ENCODE peak calls at places on chromosomes 7 and 10, in seven cellular contexts. One of them, this sample, is unnamed.

GRCh38 chr10:6124666-6125065 is 35.8 kb downstream of the RBM17 start:
- DNase-seq in HepG2: no peak
- DNase-seq in stomach: no peak
- DNase-seq in upper lobe of left lung: peak; percentile 57
- DNase-seq in NB4: no peak
- DNase-seq in heart left ventricle: peak; percentile 77
- DNase-seq in adrenal gland: no peak
- DNase-seq in this sample: peak; percentile 12

GRCh38 chr10:52440612-52441285 is 126.7 kb downstream of the DKK1 start:
- DNase-seq in HepG2: no peak
- DNase-seq in stomach: no peak
- DNase-seq in upper lobe of left lung: no peak
- DNase-seq in NB4: no peak
- DNase-seq in heart left ventricle: no peak
- DNase-seq in adrenal gland: no peak
- DNase-seq in this sample: no peak

GRCh38 chr7:71566991-71567390 is 435.0 kb downstream of the GALNT17 start:
- DNase-seq in HepG2: no peak
- DNase-seq in stomach: no peak
- DNase-seq in upper lobe of left lung: no peak
- DNase-seq in NB4: no peak
- DNase-seq in heart left ventricle: no peak
- DNase-seq in adrenal gland: no peak
- DNase-seq in this sample: no peak

GRCh38 chr7:138125598-138126111 is 49.4 kb downstream of the AKR1D1 start:
- DNase-seq in HepG2: no peak
- DNase-seq in stomach: no peak
- DNase-seq in upper lobe of left lung: no peak
- DNase-seq in NB4: peak; percentile 49
- DNase-seq in heart left ventricle: no peak
- DNase-seq in adrenal gland: no peak
- DNase-seq in this sample: no peak

GRCh38 chr10:3825244-3825643 is 40.2 kb upstream of the KLF6 start:
- DNase-seq in HepG2: peak; percentile 77
- DNase-seq in stomach: no peak
- DNase-seq in upper lobe of left lung: no peak
- DNase-seq in NB4: no peak
- DNase-seq in heart left ventricle: no peak
- DNase-seq in adrenal gland: no peak
- DNase-seq in this sample: peak; percentile 35

GRCh38 chr10:99467236-99467999 is 37.0 kb upstream of the GOT1 start:
- DNase-seq in HepG2: no peak
- DNase-seq in stomach: no peak
- DNase-seq in upper lobe of left lung: no peak
- DNase-seq in NB4: no peak
- DNase-seq in heart left ventricle: no peak
- DNase-seq in adrenal gland: no peak
- DNase-seq in this sample: no peak

GRCh38 chr10:8726087-8726486 is 671.6 kb downstream of the GATA3 start:
- DNase-seq in HepG2: no peak
- DNase-seq in stomach: no peak
- DNase-seq in upper lobe of left lung: no peak
- DNase-seq in NB4: no peak
- DNase-seq in heart left ventricle: no peak
- DNase-seq in adrenal gland: no peak
- DNase-seq in this sample: no peak

GRCh38 chr7:44112231-44112996 is 8.3 kb downstream of the AEBP1 start:
- DNase-seq in HepG2: no peak
- DNase-seq in stomach: no peak
- DNase-seq in upper lobe of left lung: no peak
- DNase-seq in NB4: no peak
- DNase-seq in heart left ventricle: no peak
- DNase-seq in adrenal gland: no peak
- DNase-seq in this sample: no peak

DNA sequence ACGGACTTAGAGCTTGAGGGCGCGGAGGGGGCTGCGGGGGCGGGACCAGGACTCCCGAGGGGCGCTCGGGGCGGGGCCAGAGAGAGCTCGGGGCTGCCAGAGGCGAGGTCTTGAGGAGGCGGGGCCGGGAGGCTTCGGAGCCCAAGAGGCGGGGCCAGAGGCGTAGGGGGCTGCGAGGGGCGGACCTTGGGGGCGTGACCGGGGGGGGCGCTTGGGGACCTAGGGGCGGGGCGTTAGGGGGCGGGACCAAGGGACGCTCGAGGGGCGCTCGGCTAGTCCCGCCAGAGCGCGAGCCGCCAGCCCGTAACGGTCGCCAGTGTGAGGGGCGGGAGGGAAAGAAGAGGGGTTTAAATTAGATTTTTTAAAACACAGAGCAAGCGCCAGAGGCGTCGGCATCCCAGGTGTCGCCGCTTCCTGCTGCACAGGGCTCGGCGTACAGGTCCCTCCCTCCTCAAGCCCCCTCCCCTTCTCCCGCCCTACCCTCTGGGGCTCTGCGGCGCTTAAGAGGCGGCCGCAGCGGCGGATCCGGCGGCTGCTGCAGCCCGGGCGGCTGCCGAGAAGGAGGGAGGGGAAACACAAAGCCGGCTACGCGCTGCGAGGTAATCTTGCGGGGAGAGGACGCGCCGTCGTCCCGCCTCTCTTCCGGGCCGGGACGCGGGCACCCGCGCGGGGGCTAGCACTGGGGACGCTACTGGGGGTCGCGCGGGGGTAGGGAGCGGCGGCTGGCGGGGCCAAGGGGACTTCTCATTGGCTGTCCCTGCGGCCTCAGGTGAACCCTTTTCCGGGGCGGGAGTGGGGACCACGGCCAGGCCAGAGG is at the start of gene ADD3:
- DNase-seq in HepG2: peak; percentile 92
- DNase-seq in stomach: peak; percentile 93
- DNase-seq in upper lobe of left lung: peak; percentile 96
- DNase-seq in NB4: peak; percentile 97
- DNase-seq in heart left ventricle: peak; percentile 99
- DNase-seq in adrenal gland: peak; percentile 90
- DNase-seq in this sample: peak; percentile 95
- TF ChIP-seq POLR2A in HepG2: peak; percentile 74
- TF ChIP-seq POLR2A in stomach: no peak
- TF ChIP-seq POLR2A in upper lobe of left lung: no peak
- TF ChIP-seq POLR2A in NB4: peak; percentile 68
- TF ChIP-seq POLR2A in heart left ventricle: no peak
- TF ChIP-seq POLR2A in adrenal gland: peak; percentile 64
- TF ChIP-seq POLR2A in this sample: peak; percentile 31

GRCh38 chr7:112937651-112938390 is 147.6 kb upstream of the TMEM168 start:
- DNase-seq in HepG2: no peak
- DNase-seq in stomach: no peak
- DNase-seq in upper lobe of left lung: no peak
- DNase-seq in NB4: no peak
- DNase-seq in heart left ventricle: no peak
- DNase-seq in adrenal gland: no peak
- DNase-seq in this sample: peak; percentile 15

GRCh38 chr7:112938895-112939588 is 147.6 kb downstream of the GPR85 start:
- DNase-seq in HepG2: peak; percentile 5
- DNase-seq in stomach: no peak
- DNase-seq in upper lobe of left lung: peak; percentile 31
- DNase-seq in NB4: no peak
- DNase-seq in heart left ventricle: peak; percentile 36
- DNase-seq in adrenal gland: peak; percentile 26
- DNase-seq in this sample: peak; percentile 69

GRCh38 chr7:112940314-112940732 is 146.3 kb downstream of the GPR85 start:
- DNase-seq in HepG2: no peak
- DNase-seq in stomach: no peak
- DNase-seq in upper lobe of left lung: no peak
- DNase-seq in NB4: no peak
- DNase-seq in heart left ventricle: no peak
- DNase-seq in adrenal gland: no peak
- DNase-seq in this sample: no peak

GRCh38 chr7:112942981-112943380 is 143.6 kb downstream of the GPR85 start:
- DNase-seq in HepG2: no peak
- DNase-seq in stomach: no peak
- DNase-seq in upper lobe of left lung: no peak
- DNase-seq in NB4: no peak
- DNase-seq in heart left ventricle: no peak
- DNase-seq in adrenal gland: no peak
- DNase-seq in this sample: no peak

GRCh38 chr7:112939589-112940313 is 146.9 kb downstream of the GPR85 start:
- DNase-seq in HepG2: peak; percentile 98
- DNase-seq in stomach: peak; percentile 98
- DNase-seq in upper lobe of left lung: peak; percentile 99
- DNase-seq in NB4: peak; percentile 100
- DNase-seq in heart left ventricle: peak; percentile 99
- DNase-seq in adrenal gland: peak; percentile 100
- DNase-seq in this sample: peak; percentile 99
- TF ChIP-seq POLR2A in HepG2: peak; percentile 65
- TF ChIP-seq POLR2A in stomach: no peak
- TF ChIP-seq POLR2A in upper lobe of left lung: no peak
- TF ChIP-seq POLR2A in NB4: peak; percentile 65
- TF ChIP-seq POLR2A in heart left ventricle: no peak
- TF ChIP-seq POLR2A in adrenal gland: peak; percentile 58
- TF ChIP-seq POLR2A in this sample: peak; percentile 83

GRCh38 chr10:116850058-116850611 is 836 bp downstream of the ENO4 start:
- DNase-seq in HepG2: no peak
- DNase-seq in stomach: no peak
- DNase-seq in upper lobe of left lung: no peak
- DNase-seq in NB4: no peak
- DNase-seq in heart left ventricle: no peak
- DNase-seq in adrenal gland: no peak
- DNase-seq in this sample: no peak

GRCh38 chr10:116848912-116849270 is 408 bp upstream of the ENO4 start:
- DNase-seq in HepG2: no peak
- DNase-seq in stomach: no peak
- DNase-seq in upper lobe of left lung: no peak
- DNase-seq in NB4: no peak
- DNase-seq in heart left ventricle: no peak
- DNase-seq in adrenal gland: no peak
- DNase-seq in this sample: no peak

GRCh38 chr10:116852246-116852645 is 2.9 kb downstream of the ENO4 start:
- DNase-seq in HepG2: no peak
- DNase-seq in stomach: no peak
- DNase-seq in upper lobe of left lung: no peak
- DNase-seq in NB4: no peak
- DNase-seq in heart left ventricle: no peak
- DNase-seq in adrenal gland: no peak
- DNase-seq in this sample: no peak

GRCh38 chr10:116848032-116848911 is 1.0 kb upstream of the ENO4 start:
- DNase-seq in HepG2: no peak
- DNase-seq in stomach: no peak
- DNase-seq in upper lobe of left lung: no peak
- DNase-seq in NB4: peak; percentile 9
- DNase-seq in heart left ventricle: no peak
- DNase-seq in adrenal gland: no peak
- DNase-seq in this sample: no peak

DNA sequence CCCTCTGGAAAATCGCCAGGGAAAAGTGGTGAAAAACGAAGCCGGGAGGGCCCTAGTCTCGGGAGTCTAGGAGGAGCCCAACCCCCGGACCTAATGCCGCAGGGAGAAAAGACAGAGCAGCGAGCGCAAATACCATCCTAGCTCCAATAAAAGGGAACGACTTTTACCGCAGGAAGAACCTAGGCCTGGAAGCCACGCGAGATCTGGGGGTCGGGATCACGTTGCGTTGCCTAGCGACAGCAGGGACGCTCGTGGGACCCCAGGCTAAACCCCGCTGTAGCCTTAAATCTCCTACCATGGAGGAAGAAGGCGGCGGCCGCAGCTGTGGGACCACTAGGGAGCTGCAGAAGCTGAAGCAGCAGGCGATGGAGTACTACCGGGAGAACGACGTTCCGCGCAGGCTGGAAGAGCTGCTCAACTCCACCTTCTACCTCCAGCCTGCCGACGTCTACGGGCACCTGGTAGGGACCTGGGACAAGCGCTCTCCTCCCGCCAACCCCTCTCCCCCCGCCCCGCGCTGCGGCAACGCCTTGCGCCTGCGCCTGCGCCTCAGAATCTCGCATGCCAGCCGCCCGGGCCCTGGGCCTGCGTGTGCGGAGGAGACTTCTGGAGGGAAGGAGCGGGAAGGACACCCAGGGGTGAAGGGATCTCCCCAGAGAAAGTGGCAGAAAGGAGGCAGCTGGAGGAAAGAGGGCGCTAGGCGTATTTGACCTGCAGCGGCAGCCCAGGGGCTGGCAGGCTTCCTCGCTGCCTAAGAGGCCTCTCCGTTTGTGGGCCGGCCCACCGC is at the start of gene ENO4:
- DNase-seq in HepG2: peak; percentile 58
- DNase-seq in stomach: peak; percentile 85
- DNase-seq in upper lobe of left lung: peak; percentile 82
- DNase-seq in NB4: no peak
- DNase-seq in heart left ventricle: peak; percentile 72
- DNase-seq in adrenal gland: peak; percentile 84
- DNase-seq in this sample: no peak
- TF ChIP-seq POLR2A in HepG2: peak; percentile 43
- TF ChIP-seq POLR2A in stomach: no peak
- TF ChIP-seq POLR2A in upper lobe of left lung: no peak
- TF ChIP-seq POLR2A in NB4: no peak
- TF ChIP-seq POLR2A in heart left ventricle: no peak
- TF ChIP-seq POLR2A in adrenal gland: peak; percentile 59
- TF ChIP-seq POLR2A in this sample: no peak

GRCh38 chr7:101087334-101088068 is 2.2 kb downstream of the TRIM56 start:
- DNase-seq in HepG2: no peak
- DNase-seq in stomach: no peak
- DNase-seq in upper lobe of left lung: no peak
- DNase-seq in NB4: no peak
- DNase-seq in heart left ventricle: no peak
- DNase-seq in adrenal gland: no peak
- DNase-seq in this sample: no peak

GRCh38 chr7:101081432-101081831 is 3.8 kb upstream of the TRIM56 start:
- DNase-seq in HepG2: no peak
- DNase-seq in stomach: no peak
- DNase-seq in upper lobe of left lung: no peak
- DNase-seq in NB4: no peak
- DNase-seq in heart left ventricle: no peak
- DNase-seq in adrenal gland: no peak
- DNase-seq in this sample: no peak

GRCh38 chr7:101088069-101088425 is 2.8 kb downstream of the TRIM56 start:
- DNase-seq in HepG2: no peak
- DNase-seq in stomach: no peak
- DNase-seq in upper lobe of left lung: no peak
- DNase-seq in NB4: no peak
- DNase-seq in heart left ventricle: no peak
- DNase-seq in adrenal gland: no peak
- DNase-seq in this sample: no peak

GRCh38 chr7:101088858-101089529 is 3.7 kb downstream of the TRIM56 start:
- DNase-seq in HepG2: no peak
- DNase-seq in stomach: no peak
- DNase-seq in upper lobe of left lung: no peak
- DNase-seq in NB4: no peak
- DNase-seq in heart left ventricle: no peak
- DNase-seq in adrenal gland: no peak
- DNase-seq in this sample: no peak

DNA sequence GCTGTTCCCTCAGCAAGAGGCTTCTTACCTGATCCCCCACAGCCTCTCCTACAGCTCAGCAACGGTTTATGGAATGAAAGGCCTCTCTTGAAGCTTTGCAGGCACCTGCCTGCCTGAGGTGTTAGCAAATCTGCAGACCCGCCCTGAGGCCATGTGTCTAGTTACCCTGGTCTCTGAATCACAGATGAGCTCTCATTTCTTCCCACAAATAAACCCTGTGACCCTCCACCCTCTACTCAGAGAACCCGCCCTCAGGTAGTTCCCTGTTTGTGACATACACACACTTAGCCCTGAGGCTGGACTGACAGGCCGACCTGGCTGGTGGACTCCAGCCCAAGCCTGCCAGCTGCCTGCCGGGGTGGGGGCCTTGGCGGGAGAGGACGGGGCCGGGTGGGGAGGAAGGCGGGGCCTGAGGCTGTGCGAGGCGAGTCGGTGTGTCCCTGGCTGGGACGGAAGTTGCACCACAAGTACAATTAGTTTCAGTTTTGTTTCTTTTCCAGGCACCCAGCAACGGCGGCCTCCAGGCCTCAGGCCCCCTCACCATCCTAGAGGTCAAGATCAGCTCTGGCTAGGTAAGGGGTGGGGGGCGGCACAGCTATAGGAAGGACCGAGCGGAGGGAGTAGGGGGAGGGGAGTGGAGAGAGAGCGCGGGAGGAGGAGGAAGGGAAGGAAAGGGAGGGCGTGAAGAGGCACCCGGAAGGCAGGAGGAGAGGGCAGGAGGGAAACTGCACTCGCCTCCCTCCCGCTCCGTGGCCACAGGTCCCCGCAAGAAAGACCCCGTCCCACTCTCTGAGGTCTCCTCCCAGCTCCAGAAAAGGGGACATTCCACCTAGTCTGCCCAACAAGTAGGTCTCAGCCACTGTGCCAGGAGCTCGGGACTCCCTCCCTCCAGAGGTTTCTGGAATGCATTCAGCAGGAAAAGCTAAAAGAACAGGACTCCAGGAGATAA is at the start of gene TRIM56:
- DNase-seq in HepG2: peak; percentile 79
- DNase-seq in stomach: peak; percentile 93
- DNase-seq in upper lobe of left lung: peak; percentile 95
- DNase-seq in NB4: peak; percentile 94
- DNase-seq in heart left ventricle: peak; percentile 91
- DNase-seq in adrenal gland: peak; percentile 88
- DNase-seq in this sample: peak; percentile 88
- TF ChIP-seq POLR2A in HepG2: peak; percentile 69
- TF ChIP-seq POLR2A in stomach: no peak
- TF ChIP-seq POLR2A in upper lobe of left lung: no peak
- TF ChIP-seq POLR2A in NB4: peak; percentile 76
- TF ChIP-seq POLR2A in heart left ventricle: no peak
- TF ChIP-seq POLR2A in adrenal gland: peak; percentile 60
- TF ChIP-seq POLR2A in this sample: peak; percentile 62

This sample was measured in erythroblast.